ENCODE peak calls at places on chromosome 15, in four cellular contexts. X, H, R and Y are unnamed samples.

GRCh38 chr15:51841401-51842040 is 12.1 kb downstream of the TMOD3 start:
- DNase-seq in H (no peak), X (no peak), R (no peak), Y (no peak)

GRCh38 chr15:26772588-26773484 is at the start of gene GABRB3:
- DNase-seq in R (peak), X (no peak), H (no peak), Y (peak)

GRCh38 chr15:91655891-91656290 is 197.6 kb upstream of the SLCO3A1 start:
- DNase-seq in R (no peak), X (no peak), H (no peak), Y (no peak)

GRCh38 chr15:24944939-24945338 is 9.8 kb upstream of the SNRPN start:
- DNase-seq in X (peak), R (no peak), H (no peak), Y (no peak)

GRCh38 chr15:39213385-39213840 is 367.5 kb upstream of the THBS1 start:
- DNase-seq in X (peak), H (peak), R (peak), Y (peak)

GRCh38 chr15:93803406-93803805 is 428.0 kb upstream of the MCTP2 start:
- DNase-seq in X (no peak), R (no peak), H (no peak), Y (no peak)

GRCh38 chr15:55742927-55743614 is at the start of gene PRTG:
- DNase-seq in X (peak), R (peak), H (peak), Y (peak)

GRCh38 chr15:22873841-22874240 is 35.4 kb downstream of the NIPA2 start:
- DNase-seq in R (no peak), H (no peak), X (no peak), Y (no peak)

GRCh38 chr15:66707310-66708160 is 5.5 kb downstream of the SMAD6 start:
- DNase-seq in X (peak), R (peak), H (no peak), Y (peak)

GRCh38 chr15:67105065-67105951 is 39.9 kb downstream of the SMAD3 start:
- DNase-seq in X (peak), H (no peak), R (no peak), Y (peak)

DNA sequence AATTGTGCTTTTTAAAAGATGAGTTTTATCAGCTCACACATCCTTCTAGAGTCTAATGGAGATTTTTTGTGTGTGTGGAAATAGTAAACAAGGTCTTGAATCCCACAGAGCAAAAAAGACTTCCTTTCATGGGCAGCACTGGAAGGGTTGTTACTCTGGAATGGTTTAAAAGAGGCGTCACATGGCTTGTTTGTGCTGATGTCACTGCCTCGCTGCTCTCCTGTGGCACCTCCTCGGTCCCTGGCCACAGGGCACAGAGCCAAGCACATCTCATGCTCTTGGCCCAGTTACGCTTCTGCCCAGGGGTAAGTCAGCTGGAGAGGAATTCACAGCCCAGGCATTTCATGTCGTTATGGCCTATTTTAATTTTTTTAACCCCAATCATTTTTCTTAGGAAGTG is 53.2 kb downstream of the PGPEP1L start:
- DNase-seq in X (no peak), H (no peak), R (no peak), Y (no peak)
- TF ChIP-seq RNF2 in X (no peak), H (no peak), R (no peak), Y (no peak)

GRCh38 chr15:77839970-77840609 is 207.4 kb upstream of the LINGO1 start:
- DNase-seq in R (no peak), H (no peak), X (no peak), Y (no peak)
- TF ChIP-seq RNF2 in R (no peak), H (no peak), X (no peak), Y (no peak)

DNA sequence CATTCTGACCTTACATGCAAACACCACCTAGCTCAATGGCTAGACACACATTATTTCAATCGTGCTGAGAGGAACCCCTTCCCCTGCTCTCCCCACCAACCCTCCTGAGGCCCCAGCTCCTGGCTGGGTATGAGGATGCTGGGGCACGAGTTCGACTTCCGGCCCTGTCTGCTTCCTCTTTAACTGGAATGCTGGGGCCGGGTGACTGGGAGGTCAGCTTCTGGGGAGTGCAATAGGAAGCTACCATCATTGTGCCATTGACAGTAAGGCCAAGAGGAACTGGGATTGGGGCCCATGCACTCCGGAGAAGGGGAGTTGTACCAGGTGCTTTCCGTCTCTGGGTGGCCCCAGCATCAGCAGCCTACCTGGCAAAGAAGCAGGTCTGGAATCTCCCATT is 15.6 kb upstream of the TLE3 start:
- DNase-seq in H (no peak), X (no peak), R (no peak), Y (no peak)
- TF ChIP-seq RNF2 in H (no peak), X (no peak), R (no peak), Y (no peak)

DNA sequence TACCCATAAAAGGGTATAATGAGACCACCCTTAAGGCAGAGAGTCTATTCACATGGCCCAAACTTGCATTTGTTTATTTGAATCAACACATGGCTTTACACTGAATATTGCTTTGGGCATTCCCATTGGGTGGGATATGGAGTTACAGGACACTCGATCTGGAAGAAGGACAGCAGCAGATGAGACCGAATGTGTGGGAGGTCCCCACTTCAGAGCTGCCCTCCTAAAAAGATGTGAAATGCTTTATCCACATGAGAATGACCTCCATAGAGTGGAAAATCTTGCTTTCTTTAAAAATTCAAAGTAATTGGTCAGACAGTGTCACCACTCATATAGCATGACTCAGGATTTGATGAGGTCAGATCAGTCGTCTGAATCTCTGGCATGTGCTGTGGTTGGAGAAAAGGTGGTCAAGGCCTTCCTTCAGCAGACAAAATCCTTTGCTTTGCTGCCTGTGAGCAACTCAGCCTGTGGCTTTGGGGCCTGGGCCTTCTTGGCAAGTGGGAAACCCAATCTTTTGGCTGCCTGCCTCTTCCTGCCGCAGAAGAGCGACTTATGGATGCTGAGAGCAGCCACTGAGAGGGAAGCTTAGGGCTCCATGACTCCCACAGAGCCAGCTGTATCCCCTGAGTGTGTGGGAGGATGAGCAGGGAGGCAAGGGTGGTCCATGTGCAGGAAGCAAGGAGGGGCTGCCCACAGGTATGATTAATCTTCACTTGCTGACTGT is 39.3 kb downstream of the IL16 start:
- DNase-seq in R (no peak), X (no peak), H (peak), Y (no peak)
- TF ChIP-seq RNF2 in R (no peak), X (no peak), H (no peak), Y (no peak)

DNA sequence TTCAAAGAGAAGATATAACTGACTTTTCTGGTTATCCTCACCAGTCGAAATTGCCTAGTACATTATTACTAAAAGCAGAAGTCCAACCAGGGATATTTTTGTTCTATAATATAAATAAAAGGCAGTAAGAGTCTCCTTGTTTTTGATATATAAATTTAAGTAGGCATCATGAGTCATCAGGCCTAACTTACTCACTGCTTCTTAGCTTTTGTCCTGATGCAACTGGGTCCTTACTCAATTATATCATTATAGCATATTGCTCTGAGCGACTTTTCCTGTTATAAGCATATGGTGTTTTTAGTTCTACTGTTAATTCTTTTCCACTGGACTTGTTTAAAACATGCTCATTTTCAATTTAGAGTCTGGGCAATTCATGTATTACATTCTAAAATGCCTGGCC is 910.1 kb downstream of the MCTP2 start:
- DNase-seq in R (no peak), X (no peak), H (no peak), Y (no peak)
- TF ChIP-seq RNF2 in R (no peak), X (no peak), H (no peak), Y (no peak)

GRCh38 chr15:63752075-63752684 is 81.6 kb downstream of the HERC1 start:
- DNase-seq in R (no peak), H (peak), X (peak), Y (peak)
- TF ChIP-seq RNF2 in R (no peak), H (no peak), X (no peak), Y (no peak)